ENCODE peak calls at places on chromosomes 1 and 21, in ten cellular contexts. A is lower lobe of right lung, W is H9, O is IMR-90, N is psoas muscle, P is prostate gland, Y is heart left ventricle, M is upper lobe of right lung, J is testis, S is right atrium auricular region. X is an unnamed sample.

GRCh38 chr1:43256675-43257570 is 12.9 kb upstream of the TMEM125 start:
- DNase-seq in Y (peak; percentile 42), W (no peak), A (peak; percentile 78), O (no peak), S (no peak), J (peak; percentile 6), N (no peak), M (peak; percentile 74), P (no peak), X (no peak)

GRCh38 chr1:236952279-236953003 is 51.8 kb downstream of the MT1HL1 start:
- DNase-seq in O (no peak), A (no peak), N (no peak), Y (no peak), P (no peak), W (peak; percentile 34), M (no peak), S (no peak), J (no peak), X (no peak)

GRCh38 chr1:211697356-211697755 is 21.9 kb upstream of the NEK2 start:
- DNase-seq in M (no peak), O (no peak), N (no peak), A (no peak), J (no peak), W (no peak), S (no peak), P (no peak), Y (peak; percentile 41), X (no peak)

GRCh38 chr1:37890378-37891014 is 31.1 kb upstream of the MTF1 start:
- DNase-seq in S (no peak), W (no peak), Y (no peak), P (peak; percentile 30), M (no peak), A (no peak), N (no peak), J (no peak), O (peak; percentile 43), X (no peak)

GRCh38 chr1:53545663-53546408 is 86.6 kb downstream of the DMRTB1 start:
- DNase-seq in P (no peak), O (peak; percentile 21), J (no peak), W (no peak), A (peak; percentile 21), S (no peak), N (peak; percentile 82), M (peak; percentile 47), Y (no peak), X (no peak)

GRCh38 chr1:210618379-210618778 is 289.7 kb downstream of the HHAT start:
- DNase-seq in W (no peak), A (no peak), P (no peak), Y (no peak), S (no peak), J (no peak), O (no peak), M (no peak), N (no peak), X (no peak)

GRCh38 chr21:29477941-29478340 is 179.2 kb downstream of the BACH1 start:
- DNase-seq in A (no peak), J (no peak), M (no peak), O (peak; percentile 71), N (no peak), P (no peak), S (no peak), Y (no peak), W (no peak), X (no peak)

GRCh38 chr1:198696211-198696610 is 57.4 kb downstream of the PTPRC start:
- DNase-seq in N (no peak), A (no peak), Y (no peak), W (no peak), J (no peak), M (no peak), S (no peak), P (no peak), O (no peak), X (no peak)

GRCh38 chr1:193408782-193409293 is 222.4 kb upstream of the B3GALT2 start:
- DNase-seq in J (peak; percentile 93), P (peak; percentile 28), A (peak; percentile 66), N (peak; percentile 67), W (no peak), S (peak; percentile 92), O (peak; percentile 75), M (peak; percentile 77), Y (peak; percentile 85), X (no peak)

GRCh38 chr1:154353460-154353904 is 28.2 kb downstream of the ATP8B2 start:
- DNase-seq in Y (no peak), S (peak; percentile 66), P (no peak), O (peak; percentile 54), M (no peak), J (peak; percentile 48), N (no peak), A (no peak), W (no peak), X (no peak)

DNA sequence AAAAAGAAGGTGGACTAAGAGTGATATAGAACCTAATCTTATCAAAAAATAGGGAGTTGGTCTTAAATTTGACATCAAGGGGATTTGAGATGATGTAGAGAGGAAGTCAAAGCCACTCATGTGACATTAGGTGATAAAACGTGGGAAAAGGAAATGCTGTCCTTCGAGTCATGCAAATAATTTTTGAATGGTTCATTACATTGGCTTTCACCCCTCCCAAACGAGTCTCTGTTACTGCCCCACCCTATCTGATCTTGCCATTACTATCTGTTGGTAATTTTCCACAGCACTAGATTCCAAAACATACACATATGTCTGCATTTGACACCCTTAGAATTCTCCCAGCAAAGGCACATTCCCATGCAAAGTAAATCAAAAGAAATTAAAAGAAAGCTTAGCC is 531.1 kb upstream of the ADAMTS5 start:
- DNase-seq in N (no peak), M (no peak), A (no peak), J (no peak), O (peak; percentile 14), S (no peak), W (no peak), Y (no peak), P (no peak), X (no peak)
- H3K9me3 ChIP-seq in N (no peaks in the 10 kb centered on the region), M (no peaks in the 10 kb centered on the region), A (no peaks in the 10 kb centered on the region), J (no peaks in the 10 kb centered on the region), O (no peaks in the 10 kb centered on the region), S (no peaks in the 10 kb centered on the region), W (no peaks in the 10 kb centered on the region), Y (no peaks in the 10 kb centered on the region), P (no peaks in the 10 kb centered on the region), X (no peaks in the 10 kb centered on the region)

DNA sequence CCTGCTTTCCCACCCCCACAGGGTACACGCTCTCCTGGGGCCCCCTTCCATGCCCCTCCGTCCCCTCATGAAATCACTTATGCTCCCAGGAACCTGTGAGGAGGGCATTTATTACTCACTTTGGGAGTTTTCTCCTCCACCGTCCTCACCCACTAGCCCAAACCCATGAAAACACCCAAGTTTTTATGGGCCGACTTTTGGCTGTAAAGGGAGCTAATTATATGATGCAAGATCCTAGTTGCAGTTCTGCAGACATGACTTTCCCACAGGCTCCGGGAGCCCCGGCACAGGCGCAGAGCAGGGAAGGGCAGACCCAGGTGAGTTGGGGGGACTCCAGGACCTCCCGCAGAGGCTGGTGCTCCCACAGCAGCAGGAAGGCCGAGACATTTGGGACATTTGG is 29.7 kb downstream of the EPHA2 start:
- DNase-seq in P (no peak), J (no peak), S (no peak), N (peak; percentile 19), A (no peak), M (no peak), Y (peak; percentile 13), W (no peak), O (no peak), X (no peak)
- H3K27ac ChIP-seq in P (no peak overlapping the region), J (no peak overlapping the region), S (no peak overlapping the region), N (no peak overlapping the region), A (no peak overlapping the region), M (no peak overlapping the region), Y (peak overlapping the region; percentile 23), W (no peak overlapping the region), O (no peak overlapping the region), X (no peak overlapping the region)

DNA sequence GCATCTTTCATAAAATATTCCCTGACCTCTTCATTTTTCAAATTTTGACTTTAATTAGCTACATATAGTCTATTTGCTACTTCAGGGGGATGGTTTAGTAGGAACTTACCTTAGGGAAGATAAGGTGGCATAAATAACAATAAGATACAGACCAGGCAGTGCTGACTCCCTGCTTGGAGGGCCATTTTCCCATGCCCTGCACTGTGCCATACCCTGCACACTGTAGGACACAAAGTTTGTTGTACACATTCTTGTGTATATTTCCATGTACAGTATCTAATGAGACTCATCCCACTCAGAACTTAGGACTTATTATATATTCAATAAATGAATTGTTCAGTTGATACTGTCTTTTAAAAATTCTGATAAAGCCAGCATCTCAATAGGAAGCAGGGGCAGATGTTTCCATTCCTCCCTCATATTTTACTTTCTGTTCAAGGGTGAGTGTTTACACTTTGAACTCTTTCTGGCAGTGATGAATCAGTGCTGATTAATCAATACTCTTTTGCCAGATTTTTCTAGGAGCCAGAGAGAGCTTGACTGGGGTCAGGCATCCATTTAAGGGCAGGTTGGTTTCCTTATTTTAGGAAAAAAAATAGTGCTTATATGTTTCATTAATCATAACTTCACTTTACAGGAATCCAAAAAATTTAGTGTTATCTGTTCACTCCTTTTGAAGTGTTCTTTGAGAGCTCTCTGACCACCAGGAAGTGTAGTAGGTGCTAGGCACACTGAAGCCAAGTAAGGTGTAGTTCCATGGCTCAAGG is 30.6 kb downstream of the MPZL1 start:
- DNase-seq in W (no peak), P (no peak), Y (no peak), O (peak; percentile 31), S (no peak), J (no peak), A (no peak), M (no peak), N (no peak), X (no peak)
- H3K4me1 ChIP-seq in W (no peaks in the 10 kb centered on the region), P (peaks cover 3% of the 10 kb centered on the region), Y (peaks cover 54% of the 10 kb centered on the region), O (peaks cover 13% of the 10 kb centered on the region), S (no peaks in the 10 kb centered on the region), J (peaks cover 32% of the 10 kb centered on the region), A (peaks cover 38% of the 10 kb centered on the region), M (peaks cover 17% of the 10 kb centered on the region), N (peaks cover 41% of the 10 kb centered on the region), X (no peaks in the 10 kb centered on the region)

GRCh38 chr1:214764502-214764901 is 161.5 kb downstream of the CENPF start:
- DNase-seq in J (no peak), M (no peak), P (no peak), A (no peak), O (no peak), Y (peak; percentile 7), N (no peak), W (peak; percentile 27), S (no peak), X (no peak)
- H3K9me3 ChIP-seq in J (no peaks in the 10 kb centered on the region), M (peaks cover 25% of the 10 kb centered on the region), P (no peaks in the 10 kb centered on the region), A (peaks cover 30% of the 10 kb centered on the region), O (peaks cover 7% of the 10 kb centered on the region), Y (peaks cover 47% of the 10 kb centered on the region), N (peaks cover 26% of the 10 kb centered on the region), W (no peaks in the 10 kb centered on the region), S (peaks cover 35% of the 10 kb centered on the region), X (no peaks in the 10 kb centered on the region)

GRCh38 chr1:94247146-94248094 is 10.0 kb upstream of the ARHGAP29 start:
- DNase-seq in S (peak; percentile 74), W (peak; percentile 85), A (peak; percentile 89), J (peak; percentile 80), Y (peak; percentile 90), N (peak; percentile 91), O (peak; percentile 36), M (peak; percentile 92), P (peak; percentile 73), X (no peak)
- H3K27ac ChIP-seq in S (peak overlapping the region; percentile 85), W (no peak overlapping the region), A (peak overlapping the region; percentile 87), J (peak overlapping the region; percentile 79), Y (peak overlapping the region; percentile 92), N (peak overlapping the region; percentile 78), O (peak overlapping the region; percentile 17), M (peak overlapping the region; percentile 85), P (peak overlapping the region; percentile 85), X (no peak overlapping the region)

DNA sequence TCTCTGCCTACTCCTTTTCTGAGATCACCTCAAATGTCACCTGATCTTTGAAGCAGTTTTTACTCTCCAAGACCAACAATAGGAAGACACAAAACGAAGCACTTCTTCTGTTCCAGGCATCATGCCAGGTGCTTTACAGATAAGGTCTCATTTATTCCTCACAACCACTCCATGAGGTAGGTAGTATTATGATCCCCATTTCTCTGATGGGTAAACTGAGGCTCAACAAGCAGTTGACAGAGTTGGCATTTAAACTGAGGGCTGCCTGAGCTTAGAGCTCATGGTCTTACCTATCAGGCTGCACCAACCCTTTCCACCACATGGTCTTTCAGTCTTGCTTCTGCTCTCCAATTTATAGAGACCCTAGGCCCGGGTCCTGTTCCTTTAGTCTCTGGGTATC is 147.2 kb upstream of the JUN start:
- DNase-seq in M (no peak), N (no peak), W (no peak), A (no peak), P (no peak), J (no peak), S (no peak), Y (no peak), O (no peak), X (no peak)
- H3K4me1 ChIP-seq in M (peaks cover 13% of the 10 kb centered on the region), N (no peaks in the 10 kb centered on the region), W (no peaks in the 10 kb centered on the region), A (peaks cover 32% of the 10 kb centered on the region), P (peaks cover 10% of the 10 kb centered on the region), J (no peaks in the 10 kb centered on the region), S (no peaks in the 10 kb centered on the region), Y (no peaks in the 10 kb centered on the region), O (peaks cover 6% of the 10 kb centered on the region), X (no peaks in the 10 kb centered on the region)